ENCODE peak calls at places on chromosomes 16 and 17, in ten cellular contexts. One of them, this sample, is unnamed.

GRCh38 chr17:57948169-57948554 is 7.0 kb downstream of the CUEDC1 start:
- DNase-seq in GM03348: no peak
- DNase-seq in amniotic stem cell: no peak
- DNase-seq in cardiac fibroblast: peak; percentile 12
- DNase-seq in stimulated activated CD4-positive, alpha-beta T cell treated with anti-CD3 and anti-CD28 coated beads, Interleukin-1b, Interleukin-23, amount 100 ng/mL, for 24 hours: no peak
- DNase-seq in NCI-H2029 treated with DMSO at 0.1 percent for 48 hours: no peak
- DNase-seq in non-pigmented ciliary epithelial cell: no peak
- DNase-seq in NCI-H446: no peak
- DNase-seq in small intestine: no peak
- DNase-seq in glutamatergic neuron: no peak
- DNase-seq in this sample: no peak

GRCh38 chr17:55005520-55005919 is 37.0 kb downstream of the STXBP4 start:
- DNase-seq in GM03348: peak; percentile 7
- DNase-seq in amniotic stem cell: no peak
- DNase-seq in cardiac fibroblast: peak; percentile 17
- DNase-seq in stimulated activated CD4-positive, alpha-beta T cell treated with anti-CD3 and anti-CD28 coated beads, Interleukin-1b, Interleukin-23, amount 100 ng/mL, for 24 hours: no peak
- DNase-seq in NCI-H2029 treated with DMSO at 0.1 percent for 48 hours: no peak
- DNase-seq in non-pigmented ciliary epithelial cell: no peak
- DNase-seq in NCI-H446: peak; percentile 8
- DNase-seq in small intestine: peak; percentile 47
- DNase-seq in glutamatergic neuron: no peak
- DNase-seq in this sample: no peak

GRCh38 chr17:40727447-40728231 is 24.1 kb upstream of the KRT24 start:
- DNase-seq in GM03348: no peak
- DNase-seq in amniotic stem cell: no peak
- DNase-seq in cardiac fibroblast: peak; percentile 7
- DNase-seq in stimulated activated CD4-positive, alpha-beta T cell treated with anti-CD3 and anti-CD28 coated beads, Interleukin-1b, Interleukin-23, amount 100 ng/mL, for 24 hours: no peak
- DNase-seq in NCI-H2029 treated with DMSO at 0.1 percent for 48 hours: no peak
- DNase-seq in non-pigmented ciliary epithelial cell: peak; percentile 47
- DNase-seq in NCI-H446: no peak
- DNase-seq in small intestine: peak; percentile 5
- DNase-seq in glutamatergic neuron: no peak
- DNase-seq in this sample: no peak

GRCh38 chr17:7590743-7591142 is 849 bp upstream of the SOX15 start:
- DNase-seq in GM03348: peak; percentile 63
- DNase-seq in amniotic stem cell: peak; percentile 45
- DNase-seq in cardiac fibroblast: no peak
- DNase-seq in stimulated activated CD4-positive, alpha-beta T cell treated with anti-CD3 and anti-CD28 coated beads, Interleukin-1b, Interleukin-23, amount 100 ng/mL, for 24 hours: no peak
- DNase-seq in NCI-H2029 treated with DMSO at 0.1 percent for 48 hours: no peak
- DNase-seq in non-pigmented ciliary epithelial cell: peak; percentile 47
- DNase-seq in NCI-H446: no peak
- DNase-seq in small intestine: no peak
- DNase-seq in glutamatergic neuron: no peak
- DNase-seq in this sample: no peak

GRCh38 chr16:87076950-87077749 is 240.0 kb downstream of the C16orf95 start:
- DNase-seq in GM03348: peak; percentile 75
- DNase-seq in amniotic stem cell: no peak
- DNase-seq in cardiac fibroblast: peak; percentile 66
- DNase-seq in stimulated activated CD4-positive, alpha-beta T cell treated with anti-CD3 and anti-CD28 coated beads, Interleukin-1b, Interleukin-23, amount 100 ng/mL, for 24 hours: peak; percentile 45
- DNase-seq in NCI-H2029 treated with DMSO at 0.1 percent for 48 hours: no peak
- DNase-seq in non-pigmented ciliary epithelial cell: no peak
- DNase-seq in NCI-H446: peak; percentile 3
- DNase-seq in small intestine: peak; percentile 53
- DNase-seq in glutamatergic neuron: peak; percentile 73
- DNase-seq in this sample: no peak

GRCh38 chr17:57295526-57296023 is 39.3 kb downstream of the MSI2 start:
- DNase-seq in GM03348: no peak
- DNase-seq in amniotic stem cell: no peak
- DNase-seq in cardiac fibroblast: no peak
- DNase-seq in stimulated activated CD4-positive, alpha-beta T cell treated with anti-CD3 and anti-CD28 coated beads, Interleukin-1b, Interleukin-23, amount 100 ng/mL, for 24 hours: no peak
- DNase-seq in NCI-H2029 treated with DMSO at 0.1 percent for 48 hours: peak; percentile 29
- DNase-seq in non-pigmented ciliary epithelial cell: no peak
- DNase-seq in NCI-H446: no peak
- DNase-seq in small intestine: no peak
- DNase-seq in glutamatergic neuron: no peak
- DNase-seq in this sample: no peak

GRCh38 chr16:87259431-87259830 is 57.8 kb downstream of the C16orf95 start:
- DNase-seq in GM03348: no peak
- DNase-seq in amniotic stem cell: no peak
- DNase-seq in cardiac fibroblast: no peak
- DNase-seq in stimulated activated CD4-positive, alpha-beta T cell treated with anti-CD3 and anti-CD28 coated beads, Interleukin-1b, Interleukin-23, amount 100 ng/mL, for 24 hours: no peak
- DNase-seq in NCI-H2029 treated with DMSO at 0.1 percent for 48 hours: no peak
- DNase-seq in non-pigmented ciliary epithelial cell: no peak
- DNase-seq in NCI-H446: no peak
- DNase-seq in small intestine: no peak
- DNase-seq in glutamatergic neuron: no peak
- DNase-seq in this sample: no peak

GRCh38 chr16:56346131-56346890 is 79.0 kb downstream of the AMFR start:
- DNase-seq in GM03348: no peak
- DNase-seq in amniotic stem cell: no peak
- DNase-seq in cardiac fibroblast: no peak
- DNase-seq in stimulated activated CD4-positive, alpha-beta T cell treated with anti-CD3 and anti-CD28 coated beads, Interleukin-1b, Interleukin-23, amount 100 ng/mL, for 24 hours: no peak
- DNase-seq in NCI-H2029 treated with DMSO at 0.1 percent for 48 hours: no peak
- DNase-seq in non-pigmented ciliary epithelial cell: no peak
- DNase-seq in NCI-H446: no peak
- DNase-seq in small intestine: no peak
- DNase-seq in glutamatergic neuron: no peak
- DNase-seq in this sample: no peak

GRCh38 chr16:18013863-18014262 is 322.7 kb downstream of the NPIPA8 start:
- DNase-seq in GM03348: no peak
- DNase-seq in amniotic stem cell: no peak
- DNase-seq in cardiac fibroblast: no peak
- DNase-seq in stimulated activated CD4-positive, alpha-beta T cell treated with anti-CD3 and anti-CD28 coated beads, Interleukin-1b, Interleukin-23, amount 100 ng/mL, for 24 hours: no peak
- DNase-seq in NCI-H2029 treated with DMSO at 0.1 percent for 48 hours: no peak
- DNase-seq in non-pigmented ciliary epithelial cell: no peak
- DNase-seq in NCI-H446: no peak
- DNase-seq in small intestine: no peak
- DNase-seq in glutamatergic neuron: no peak
- DNase-seq in this sample: no peak

GRCh38 chr16:68406458-68407041 is 41.8 kb downstream of the SMPD3 start:
- DNase-seq in GM03348: peak; percentile 74
- DNase-seq in amniotic stem cell: no peak
- DNase-seq in cardiac fibroblast: no peak
- DNase-seq in stimulated activated CD4-positive, alpha-beta T cell treated with anti-CD3 and anti-CD28 coated beads, Interleukin-1b, Interleukin-23, amount 100 ng/mL, for 24 hours: no peak
- DNase-seq in NCI-H2029 treated with DMSO at 0.1 percent for 48 hours: no peak
- DNase-seq in non-pigmented ciliary epithelial cell: peak; percentile 22
- DNase-seq in NCI-H446: no peak
- DNase-seq in small intestine: no peak
- DNase-seq in glutamatergic neuron: no peak
- DNase-seq in this sample: peak; percentile 12

GRCh38 chr16:4693956-4694663 is 748 bp downstream of the NUDT16L1 start:
- DNase-seq in GM03348: peak; percentile 90
- DNase-seq in amniotic stem cell: no peak
- DNase-seq in cardiac fibroblast: peak; percentile 63
- DNase-seq in stimulated activated CD4-positive, alpha-beta T cell treated with anti-CD3 and anti-CD28 coated beads, Interleukin-1b, Interleukin-23, amount 100 ng/mL, for 24 hours: peak; percentile 32
- DNase-seq in NCI-H2029 treated with DMSO at 0.1 percent for 48 hours: no peak
- DNase-seq in non-pigmented ciliary epithelial cell: peak; percentile 22
- DNase-seq in NCI-H446: peak; percentile 31
- DNase-seq in small intestine: peak; percentile 51
- DNase-seq in glutamatergic neuron: no peak
- DNase-seq in this sample: no peak

GRCh38 chr17:38557395-38557794 is 48.4 kb downstream of the SRCIN1 start:
- DNase-seq in GM03348: no peak
- DNase-seq in amniotic stem cell: no peak
- DNase-seq in cardiac fibroblast: no peak
- DNase-seq in stimulated activated CD4-positive, alpha-beta T cell treated with anti-CD3 and anti-CD28 coated beads, Interleukin-1b, Interleukin-23, amount 100 ng/mL, for 24 hours: no peak
- DNase-seq in NCI-H2029 treated with DMSO at 0.1 percent for 48 hours: no peak
- DNase-seq in non-pigmented ciliary epithelial cell: no peak
- DNase-seq in NCI-H446: no peak
- DNase-seq in small intestine: no peak
- DNase-seq in glutamatergic neuron: no peak
- DNase-seq in this sample: no peak

GRCh38 chr17:38852771-38853291 is 690 bp downstream of the RPL23 start:
- DNase-seq in GM03348: no peak
- DNase-seq in amniotic stem cell: no peak
- DNase-seq in cardiac fibroblast: no peak
- DNase-seq in stimulated activated CD4-positive, alpha-beta T cell treated with anti-CD3 and anti-CD28 coated beads, Interleukin-1b, Interleukin-23, amount 100 ng/mL, for 24 hours: no peak
- DNase-seq in NCI-H2029 treated with DMSO at 0.1 percent for 48 hours: no peak
- DNase-seq in non-pigmented ciliary epithelial cell: no peak
- DNase-seq in NCI-H446: no peak
- DNase-seq in small intestine: no peak
- DNase-seq in glutamatergic neuron: no peak
- DNase-seq in this sample: no peak

GRCh38 chr17:6910987-6911603 is 79.6 kb upstream of the TEKT1 start:
- DNase-seq in GM03348: peak; percentile 58
- DNase-seq in amniotic stem cell: peak; percentile 40
- DNase-seq in cardiac fibroblast: peak; percentile 65
- DNase-seq in stimulated activated CD4-positive, alpha-beta T cell treated with anti-CD3 and anti-CD28 coated beads, Interleukin-1b, Interleukin-23, amount 100 ng/mL, for 24 hours: no peak
- DNase-seq in NCI-H2029 treated with DMSO at 0.1 percent for 48 hours: no peak
- DNase-seq in non-pigmented ciliary epithelial cell: no peak
- DNase-seq in NCI-H446: peak; percentile 23
- DNase-seq in small intestine: peak; percentile 48
- DNase-seq in glutamatergic neuron: no peak
- DNase-seq in this sample: no peak

GRCh38 chr17:32516450-32516849 is 29.7 kb downstream of the CDK5R1 start:
- DNase-seq in GM03348: no peak
- DNase-seq in amniotic stem cell: no peak
- DNase-seq in cardiac fibroblast: no peak
- DNase-seq in stimulated activated CD4-positive, alpha-beta T cell treated with anti-CD3 and anti-CD28 coated beads, Interleukin-1b, Interleukin-23, amount 100 ng/mL, for 24 hours: no peak
- DNase-seq in NCI-H2029 treated with DMSO at 0.1 percent for 48 hours: no peak
- DNase-seq in non-pigmented ciliary epithelial cell: no peak
- DNase-seq in NCI-H446: peak; percentile 17
- DNase-seq in small intestine: no peak
- DNase-seq in glutamatergic neuron: no peak
- DNase-seq in this sample: no peak

GRCh38 chr17:2610195-2610594 is 16.7 kb downstream of the PAFAH1B1 start:
- DNase-seq in GM03348: no peak
- DNase-seq in amniotic stem cell: no peak
- DNase-seq in cardiac fibroblast: no peak
- DNase-seq in stimulated activated CD4-positive, alpha-beta T cell treated with anti-CD3 and anti-CD28 coated beads, Interleukin-1b, Interleukin-23, amount 100 ng/mL, for 24 hours: no peak
- DNase-seq in NCI-H2029 treated with DMSO at 0.1 percent for 48 hours: no peak
- DNase-seq in non-pigmented ciliary epithelial cell: no peak
- DNase-seq in NCI-H446: no peak
- DNase-seq in small intestine: no peak
- DNase-seq in glutamatergic neuron: no peak
- DNase-seq in this sample: no peak

GRCh38 chr17:3920940-3921852 is 4.9 kb upstream of the P2RX1 start:
- DNase-seq in GM03348: no peak
- DNase-seq in amniotic stem cell: no peak
- DNase-seq in cardiac fibroblast: no peak
- DNase-seq in stimulated activated CD4-positive, alpha-beta T cell treated with anti-CD3 and anti-CD28 coated beads, Interleukin-1b, Interleukin-23, amount 100 ng/mL, for 24 hours: no peak
- DNase-seq in NCI-H2029 treated with DMSO at 0.1 percent for 48 hours: no peak
- DNase-seq in non-pigmented ciliary epithelial cell: no peak
- DNase-seq in NCI-H446: no peak
- DNase-seq in small intestine: no peak
- DNase-seq in glutamatergic neuron: no peak
- DNase-seq in this sample: no peak

GRCh38 chr17:29247219-29247618 is 560 bp downstream of the CRYBA1 start:
- DNase-seq in GM03348: no peak
- DNase-seq in amniotic stem cell: no peak
- DNase-seq in cardiac fibroblast: no peak
- DNase-seq in stimulated activated CD4-positive, alpha-beta T cell treated with anti-CD3 and anti-CD28 coated beads, Interleukin-1b, Interleukin-23, amount 100 ng/mL, for 24 hours: no peak
- DNase-seq in NCI-H2029 treated with DMSO at 0.1 percent for 48 hours: no peak
- DNase-seq in non-pigmented ciliary epithelial cell: no peak
- DNase-seq in NCI-H446: no peak
- DNase-seq in small intestine: no peak
- DNase-seq in glutamatergic neuron: no peak
- DNase-seq in this sample: no peak

This sample was measured in AG04449.